ENCODE peak calls at places on chromosomes 2 and 18, in four cellular contexts. O, K, I and G are unnamed samples.

GRCh38 chr2:190528521-190529001 is 6.0 kb downstream of the NEMP2 start:
- DNase-seq in O (no peak), K (no peak), I (no peak), G (no peak)

GRCh38 chr2:179860255-179861026 is 971 bp downstream of the ZNF385B start:
- DNase-seq in O (peak), K (no peak), I (no peak), G (no peak)

GRCh38 chr2:62306751-62307468 is 111.0 kb downstream of the B3GNT2 start:
- DNase-seq in O (no peak), K (no peak), I (peak), G (peak)

GRCh38 chr2:73112026-73112912 is 479 bp downstream of the RAB11FIP5 start:
- DNase-seq in O (peak), K (peak), I (no peak), G (peak)

GRCh38 chr18:1914489-1914888 is 656.8 kb downstream of the METTL4 start:
- DNase-seq in O (no peak), K (no peak), I (no peak), G (no peak)

GRCh38 chr2:181447040-181447439 is 10.1 kb upstream of the ITGA4 start:
- DNase-seq in O (no peak), K (no peak), I (no peak), G (no peak)

GRCh38 chr18:49856531-49856930 is 43.2 kb upstream of the ACAA2 start:
- DNase-seq in O (no peak), K (no peak), I (no peak), G (no peak)

GRCh38 chr2:212242739-212243138 is 295.9 kb downstream of the ERBB4 start:
- DNase-seq in O (no peak), K (no peak), I (no peak), G (no peak)

GRCh38 chr2:109256111-109256510 is 127.1 kb downstream of the SH3RF3 start:
- DNase-seq in O (no peak), K (no peak), I (no peak), G (no peak)

GRCh38 chr2:231371430-231372054 is 24.0 kb upstream of the B3GNT7 start:
- DNase-seq in O (no peak), K (no peak), I (no peak), G (no peak)

GRCh38 chr2:173669271-173669853 is 295.8 kb downstream of the SP3 start:
- DNase-seq in O (no peak), K (no peak), I (no peak), G (no peak)

GRCh38 chr2:218516614-218517013 is 51.5 kb downstream of the USP37 start:
- DNase-seq in O (no peak), K (no peak), I (no peak), G (peak)

GRCh38 chr2:218518876-218519275 is 49.3 kb downstream of the USP37 start:
- DNase-seq in O (no peak), K (no peak), I (no peak), G (no peak)

GRCh38 chr2:218508299-218508698 is 59.9 kb downstream of the USP37 start:
- DNase-seq in O (no peak), K (no peak), I (no peak), G (no peak)

GRCh38 chr2:218517434-218518206 is 50.5 kb downstream of the USP37 start:
- DNase-seq in O (no peak), K (no peak), I (no peak), G (no peak)

GRCh38 chr2:218513676-218514075 is 54.5 kb downstream of the USP37 start:
- DNase-seq in O (no peak), K (no peak), I (no peak), G (no peak)
- H3K27ac ChIP-seq in O (no peak), K (no peak), I (no peak), G (no peak)

GRCh38 chr2:200223385-200223784 is 83.1 kb upstream of the SPATS2L start:
- DNase-seq in O (no peak), K (no peak), I (no peak), G (no peak)

GRCh38 chr2:200226652-200227426 is 79.7 kb upstream of the SPATS2L start:
- DNase-seq in O (no peak), K (no peak), I (no peak), G (no peak)

GRCh38 chr2:200221055-200221692 is 85.3 kb upstream of the SPATS2L start:
- DNase-seq in O (no peak), K (no peak), I (no peak), G (no peak)

GRCh38 chr2:200222837-200223236 is 83.7 kb upstream of the SPATS2L start:
- DNase-seq in O (no peak), K (no peak), I (no peak), G (no peak)

GRCh38 chr2:200225943-200226342 is 80.5 kb upstream of the SPATS2L start:
- DNase-seq in O (no peak), K (no peak), I (no peak), G (no peak)
- H3K27ac ChIP-seq in O (no peak), K (no peak), I (peak), G (no peak)

GRCh38 chr2:9326975-9327374 is 96.4 kb downstream of the ITGB1BP1 start:
- DNase-seq in O (no peak), K (no peak), I (no peak), G (no peak)
- H3K27ac ChIP-seq in O (no peak), K (no peak), I (no peak), G (no peak)

GRCh38 chr2:60819936-60820335 is 61.4 kb upstream of the REL start:
- DNase-seq in O (no peak), K (no peak), I (no peak), G (no peak)
- H3K27ac ChIP-seq in O (no peak), K (no peak), I (no peak), G (peak)

GRCh38 chr18:79508565-79509535 is 113.1 kb downstream of the NFATC1 start:
- DNase-seq in O (peak), K (no peak), I (peak), G (no peak)

GRCh38 chr18:79507546-79508480 is 112.1 kb downstream of the NFATC1 start:
- DNase-seq in O (peak), K (peak), I (peak), G (no peak)

GRCh38 chr18:79503891-79504475 is 108.3 kb downstream of the NFATC1 start:
- DNase-seq in O (no peak), K (no peak), I (no peak), G (no peak)

GRCh38 chr18:79507076-79507545 is 111.4 kb downstream of the NFATC1 start:
- DNase-seq in O (peak), K (peak), I (peak), G (no peak)

GRCh38 chr18:79506191-79507075 is 110.7 kb downstream of the NFATC1 start:
- DNase-seq in O (peak), K (no peak), I (peak), G (no peak)
- H3K27ac ChIP-seq in O (peak), K (peak), I (peak), G (peak)

GRCh38 chr2:2827691-2828315 is 496.7 kb upstream of the MYT1L start:
- DNase-seq in O (no peak), K (no peak), I (no peak), G (no peak)

GRCh38 chr2:2826621-2827020 is 495.5 kb upstream of the MYT1L start:
- DNase-seq in O (no peak), K (no peak), I (no peak), G (no peak)

GRCh38 chr2:2827237-2827636 is 496.2 kb upstream of the MYT1L start:
- DNase-seq in O (no peak), K (no peak), I (no peak), G (no peak)

GRCh38 chr2:2830576-2830975 is 499.5 kb upstream of the MYT1L start:
- DNase-seq in O (peak), K (no peak), I (no peak), G (no peak)

GRCh38 chr2:2828774-2829368 is 497.8 kb upstream of the MYT1L start:
- DNase-seq in O (no peak), K (no peak), I (no peak), G (no peak)
- H3K27ac ChIP-seq in O (no peak), K (no peak), I (no peak), G (no peak)

DNA sequence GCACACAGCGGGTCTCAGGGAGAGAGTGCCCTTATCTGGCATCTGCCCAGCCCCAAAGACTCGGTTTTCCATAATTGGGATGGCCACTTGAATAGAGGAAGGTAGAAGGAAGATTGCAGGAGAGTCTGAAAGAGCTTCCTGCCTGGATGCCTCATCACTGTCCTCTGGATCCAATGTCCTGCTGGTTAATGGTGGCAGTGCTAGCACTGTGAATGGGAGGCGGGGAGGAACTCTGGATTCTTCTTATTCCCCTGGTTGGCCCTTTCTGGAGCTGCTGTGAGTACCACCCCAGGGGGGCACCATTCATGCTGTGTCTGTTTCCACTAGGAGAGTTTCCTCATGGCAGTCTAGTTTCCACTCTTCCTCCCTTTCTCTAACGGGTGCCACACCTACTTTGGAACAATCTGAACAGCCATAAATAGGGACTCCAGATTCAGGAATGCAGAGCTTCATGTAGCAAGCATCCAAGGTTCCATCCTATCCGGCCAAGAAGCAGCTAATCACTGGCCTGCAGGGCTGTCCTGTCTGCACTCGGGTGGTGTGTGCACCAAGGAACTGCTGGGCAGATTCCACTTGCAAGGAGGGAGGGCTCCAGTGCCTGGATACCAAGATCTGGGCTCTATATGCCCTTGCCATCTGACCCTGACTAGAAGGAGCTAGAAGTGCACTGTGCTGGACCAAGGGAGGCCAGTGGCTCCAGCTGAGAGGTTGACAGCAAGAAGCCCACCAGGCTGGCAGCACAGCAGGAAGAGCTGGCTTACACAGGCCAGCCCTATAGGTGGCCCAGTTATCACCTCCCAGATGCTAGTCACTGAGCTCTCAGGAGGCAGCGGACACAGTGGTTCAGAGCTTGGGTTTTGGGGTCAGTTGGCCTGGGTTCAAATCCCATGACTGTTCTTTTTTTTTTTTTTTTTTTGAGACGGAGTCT is 4.6 kb upstream of the ATOH8 start:
- DNase-seq in O (no peak), K (no peak), I (no peak), G (no peak)
- H3K27ac ChIP-seq in O (peak), K (no peak), I (peak), G (no peak)